ENCODE peak calls at places on chromosomes 1 and 21, in ten cellular contexts. B is GM12864, G is HCT116, Q is PC-3, H is AG10803, D is neural progenitor cell, K is NB4, R is cardiac fibroblast, V is right cardiac atrium, I is fibroblast of villous mesenchyme. E is an unnamed sample.

GRCh38 chr1:30164693-30165092 is 558.7 kb downstream of the MATN1 start:
- DNase-seq in I (no peak), R (no peak), V (no peak), K (no peak), G (no peak), D (no peak), H (no peak), Q (no peak), B (no peak), E (no peak)

GRCh38 chr1:51690285-51690961 is 73.5 kb downstream of the OSBPL9 start:
- DNase-seq in D (no peak), B (no peak), I (peak; percentile 84), Q (peak; percentile 87), R (peak; percentile 89), K (peak; percentile 55), H (peak; percentile 63), V (no peak), G (no peak), E (peak; percentile 43)

GRCh38 chr1:171267391-171267790 is 19.1 kb downstream of the FMO1 start:
- DNase-seq in Q (no peak), B (no peak), K (no peak), H (peak; percentile 68), R (peak; percentile 37), I (peak; percentile 10), V (no peak), D (no peak), G (no peak), E (peak; percentile 31)

GRCh38 chr1:56505792-56506191 is 73.6 kb downstream of the PLPP3 start:
- DNase-seq in D (no peak), H (no peak), K (no peak), R (no peak), B (no peak), V (no peak), Q (no peak), G (no peak), I (no peak), E (no peak)

GRCh38 chr1:174165471-174166137 is 6.3 kb downstream of the RABGAP1L start:
- DNase-seq in G (no peak), R (peak; percentile 18), B (no peak), V (peak; percentile 58), H (peak; percentile 76), K (peak; percentile 17), I (peak; percentile 24), D (no peak), Q (no peak), E (no peak)

GRCh38 chr1:6634278-6635052 is 9.8 kb downstream of the THAP3 start:
- DNase-seq in H (peak; percentile 26), D (peak; percentile 59), Q (peak; percentile 64), V (peak; percentile 57), I (peak; percentile 48), K (peak; percentile 52), G (no peak), B (no peak), R (peak; percentile 57), E (no peak)

GRCh38 chr1:11847667-11848445 is at the start of gene NPPA:
- DNase-seq in K (no peak), Q (no peak), R (peak; percentile 15), G (no peak), B (no peak), V (peak; percentile 85), D (no peak), H (peak; percentile 44), I (no peak), E (no peak)

GRCh38 chr1:156623946-156624813 is 5.0 kb downstream of the HAPLN2 start:
- DNase-seq in I (peak; percentile 48), B (no peak), H (peak; percentile 18), Q (peak; percentile 33), V (peak; percentile 60), R (peak; percentile 49), K (peak; percentile 55), G (no peak), D (peak; percentile 89), E (no peak)

GRCh38 chr1:23331713-23332112 is 12.4 kb downstream of the HNRNPR start:
- DNase-seq in G (no peak), B (no peak), V (no peak), I (no peak), D (no peak), R (no peak), Q (no peak), K (no peak), H (no peak), E (no peak)

GRCh38 chr1:63728611-63729226 is 45.1 kb upstream of the ROR1 start:
- DNase-seq in Q (no peak), G (no peak), D (no peak), B (no peak), K (no peak), V (no peak), R (no peak), H (no peak), I (no peak), E (no peak)

GRCh38 chr1:18234790-18235242 is 127.2 kb downstream of the IGSF21 start:
- DNase-seq in Q (peak; percentile 64), K (peak; percentile 48), I (no peak), V (no peak), H (peak; percentile 17), B (no peak), D (peak; percentile 82), G (peak; percentile 73), R (peak; percentile 15), E (no peak)

GRCh38 chr1:62070384-62071011 is 124.2 kb upstream of the L1TD1 start:
- DNase-seq in R (peak; percentile 36), D (no peak), B (no peak), K (peak; percentile 2), Q (peak; percentile 47), G (no peak), V (no peak), I (peak; percentile 16), H (peak; percentile 10), E (no peak)

DNA sequence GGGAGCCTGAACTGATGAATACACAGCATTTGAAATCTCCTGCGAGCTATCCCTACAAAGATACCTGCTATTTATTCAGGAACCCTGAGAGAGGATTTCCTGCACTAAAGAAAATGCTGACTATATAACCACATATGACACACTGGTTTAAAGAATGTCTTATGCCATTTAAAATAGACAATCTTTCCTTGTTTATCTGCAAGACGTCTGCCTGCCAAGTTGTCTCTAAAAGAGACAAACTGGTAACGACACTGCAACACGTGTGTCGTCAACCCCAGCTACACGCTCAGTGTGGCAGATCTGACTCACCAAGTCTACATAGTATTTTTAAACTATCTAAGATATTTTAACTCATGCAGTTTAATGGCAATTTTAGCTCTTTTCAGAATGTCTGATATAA is 42.7 kb downstream of the APP start:
- DNase-seq in H (peak; percentile 54), Q (peak; percentile 46), G (no peak), V (peak; percentile 29), K (no peak), R (peak; percentile 37), I (peak; percentile 56), D (no peak), B (no peak), E (no peak)
- H3K4me3 ChIP-seq in H (peak overlapping the region; percentile 8), Q (no peak overlapping the region), G (no peak overlapping the region), V (peak overlapping the region; percentile 1), K (no peak overlapping the region), R (no peak overlapping the region), I (no peak overlapping the region), D (no peak overlapping the region), B (no peak overlapping the region), E (no peak overlapping the region)

GRCh38 chr1:121518726-121519041 is 333.9 kb downstream of the SRGAP2C start:
- DNase-seq in G (no peak), Q (no peak), I (no peak), H (no peak), R (no peak), B (no peak), V (no peak), D (no peak), K (no peak), E (no peak)

GRCh38 chr1:121516279-121516967 is 331.6 kb downstream of the SRGAP2C start:
- DNase-seq in B (peak; percentile 7), V (peak; percentile 36), Q (no peak), D (no peak), K (peak; percentile 89), G (no peak), H (no peak), R (no peak), I (peak; percentile 4), E (peak; percentile 4)

GRCh38 chr1:121515235-121515634 is 330.5 kb downstream of the SRGAP2C start:
- DNase-seq in K (no peak), B (no peak), H (no peak), R (no peak), G (no peak), D (no peak), Q (no peak), I (no peak), V (no peak), E (no peak)

GRCh38 chr1:121519042-121519755 is 334.4 kb downstream of the SRGAP2C start:
- DNase-seq in I (no peak), R (peak; percentile 4), K (peak; percentile 88), G (peak; percentile 26), V (peak; percentile 47), Q (peak; percentile 39), D (peak; percentile 86), B (no peak), H (no peak), E (no peak)

DNA sequence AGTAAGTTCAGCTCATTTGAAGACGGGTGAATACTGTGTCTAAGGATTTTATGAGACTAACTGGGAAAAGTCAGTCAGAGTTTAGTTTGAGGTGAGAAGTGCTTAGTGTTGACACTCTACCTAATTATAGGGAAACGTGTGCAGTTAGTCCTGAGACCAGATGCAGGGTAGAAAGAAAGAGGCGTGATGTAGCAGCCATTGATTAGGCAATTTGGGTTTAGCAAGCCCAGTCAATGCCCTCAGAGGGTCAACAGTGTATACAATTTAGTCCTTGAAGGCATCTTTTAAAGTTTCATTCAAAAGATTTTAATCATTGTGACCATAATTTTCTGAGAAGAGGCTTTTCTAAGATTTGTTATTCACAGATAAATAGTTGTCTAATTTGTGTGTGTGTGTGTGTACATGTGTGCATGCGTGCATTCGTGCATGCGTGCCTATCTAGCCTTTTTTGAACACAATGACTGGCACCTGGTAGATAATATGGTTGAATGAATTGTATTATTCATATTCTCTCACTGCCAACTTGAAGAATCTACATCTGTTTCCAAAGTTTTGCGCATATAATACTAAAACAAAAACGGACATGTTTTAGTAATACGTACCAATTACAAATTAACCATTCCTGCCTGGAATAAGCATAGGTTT is 332.9 kb downstream of the SRGAP2C start:
- DNase-seq in R (no peak), D (no peak), I (no peak), B (no peak), G (no peak), H (no peak), V (no peak), K (peak; percentile 29), Q (no peak), E (no peak)
- H3K4me3 ChIP-seq in R (no peak overlapping the region), D (peak overlapping the region; percentile 62), I (no peak overlapping the region), B (no peak overlapping the region), G (no peak overlapping the region), H (no peak overlapping the region), V (no peak overlapping the region), K (no peak overlapping the region), Q (no peak overlapping the region), E (no peak overlapping the region)

GRCh38 chr1:181482521-181483083 is 715 bp upstream of the CACNA1E start:
- DNase-seq in B (no peak), K (peak; percentile 58), Q (no peak), H (peak; percentile 9), R (no peak), G (no peak), I (no peak), V (peak; percentile 28), D (peak; percentile 85), E (no peak)
- H3K4me3 ChIP-seq in B (peak overlapping the region; percentile 41), K (no peak overlapping the region), Q (no peak overlapping the region), H (no peak overlapping the region), R (no peak overlapping the region), G (no peak overlapping the region), I (no peak overlapping the region), V (no peak overlapping the region), D (peak overlapping the region; percentile 48), E (no peak overlapping the region)

GRCh38 chr1:72620453-72620852 is 338.1 kb upstream of the NEGR1 start:
- DNase-seq in B (no peak), D (no peak), H (no peak), V (no peak), K (no peak), I (no peak), R (no peak), Q (no peak), G (no peak), E (no peak)

GRCh38 chr1:72623299-72623708 is 341.0 kb upstream of the NEGR1 start:
- DNase-seq in Q (peak; percentile 78), R (peak; percentile 57), K (peak; percentile 66), V (no peak), H (peak; percentile 56), B (peak; percentile 2), I (peak; percentile 23), G (no peak), D (peak; percentile 66), E (peak; percentile 25)
- H3K4me3 ChIP-seq in Q (peak overlapping the region; percentile 51), R (peak overlapping the region; percentile 27), K (no peak overlapping the region), V (peak overlapping the region; percentile 34), H (peak overlapping the region; percentile 43), B (no peak overlapping the region), I (no peak overlapping the region), G (no peak overlapping the region), D (no peak overlapping the region), E (peak overlapping the region; percentile 22)

E was measured in AG09309.